ENCODE peak calls at places on chromosomes 11 and 22, in four cellular contexts. U, M, N and K are unnamed samples.

GRCh38 chr11:117914398-117914761 is 14.8 kb downstream of the TMPRSS13 start:
- DNase-seq in M (no peak), N (no peak), U (no peak), K (no peak)

GRCh38 chr22:20312396-20313191 is 7.3 kb downstream of the DGCR6L start:
- DNase-seq in N (no peak), U (peak), M (no peak), K (no peak)

GRCh38 chr22:32684148-32684821 is 117.2 kb upstream of the TIMP3 start:
- DNase-seq in M (peak), U (no peak), N (peak), K (no peak)

GRCh38 chr11:86119062-86119461 is 50.2 kb upstream of the PICALM start:
- DNase-seq in U (no peak), N (no peak), M (peak), K (peak)

GRCh38 chr22:24451162-24451561 is 23.8 kb downstream of the ADORA2A start:
- DNase-seq in U (no peak), N (no peak), M (no peak), K (no peak)

GRCh38 chr11:76802621-76803020 is 19.5 kb downstream of the TSKU start:
- DNase-seq in M (no peak), U (peak), N (no peak), K (no peak)

GRCh38 chr11:65262775-65263174 is 1.0 kb downstream of the POLA2 start:
- DNase-seq in N (no peak), M (no peak), U (no peak), K (no peak)

GRCh38 chr22:39661842-39662676 is 91.5 kb downstream of the CACNA1I start:
- DNase-seq in M (no peak), U (no peak), N (no peak), K (no peak)

GRCh38 chr11:105935791-105936190 is 86.2 kb downstream of the MSANTD4 start:
- DNase-seq in U (no peak), N (no peak), M (peak), K (no peak)

GRCh38 chr22:20438066-20438677 is 547 bp upstream of the SCARF2 start:
- DNase-seq in U (no peak), M (peak), N (no peak), K (no peak)

GRCh38 chr11:9264381-9265210 is 554 bp downstream of the DENND5A start:
- DNase-seq in N (peak), M (peak), U (peak), K (peak)

GRCh38 chr11:11996321-11997174 is 11.9 kb downstream of the DKK3 start:
- DNase-seq in M (no peak), U (no peak), N (no peak), K (no peak)

GRCh38 chr22:17501679-17502285 is 61.5 kb upstream of the SLC25A18 start:
- DNase-seq in U (no peak), N (peak), M (peak), K (peak)

GRCh38 chr11:57402188-57403066 is 12.0 kb upstream of the PRG2 start:
- DNase-seq in N (no peak), M (no peak), U (no peak), K (no peak)

GRCh38 chr11:68255526-68255925 is 16.2 kb downstream of the C11orf24 start:
- DNase-seq in N (no peak), U (no peak), M (no peak), K (no peak)

GRCh38 chr22:23218867-23219251 is 38.5 kb downstream of the BCR start:
- DNase-seq in M (peak), N (no peak), U (peak), K (no peak)

GRCh38 chr11:117417856-117418255 is 90.2 kb downstream of the CEP164 start:
- DNase-seq in U (no peak), N (no peak), M (no peak), K (no peak)

GRCh38 chr22:34812631-34813030 is 253.3 kb upstream of the ISX start:
- DNase-seq in U (no peak), N (no peak), M (no peak), K (peak)

GRCh38 chr11:32751381-32751780 is 43.1 kb downstream of the CCDC73 start:
- DNase-seq in M (no peak), N (no peak), U (no peak), K (no peak)

GRCh38 chr22:24445481-24446290 is 18.3 kb downstream of the ADORA2A start:
- DNase-seq in U (no peak), N (no peak), M (no peak), K (no peak)

GRCh38 chr11:134537296-134537695 is 125.3 kb upstream of the B3GAT1 start:
- DNase-seq in M (no peak), N (no peak), U (no peak), K (no peak)

GRCh38 chr22:33000342-33001280 is 57.6 kb downstream of the SYN3 start:
- DNase-seq in M (peak), U (no peak), N (peak), K (no peak)

GRCh38 chr22:50731811-50732624 is 6.0 kb upstream of the ACR start:
- DNase-seq in U (peak), N (peak), M (peak), K (no peak)

GRCh38 chr11:117584056-117584830 is 212.8 kb downstream of the DSCAML1 start:
- DNase-seq in M (no peak), U (no peak), N (peak), K (peak)

GRCh38 chr22:49650336-49651241 is 177.1 kb downstream of the BRD1 start:
- DNase-seq in U (no peak), N (no peak), M (no peak), K (no peak)

GRCh38 chr22:24471570-24471969 is 23.6 kb upstream of the UPB1 start:
- DNase-seq in N (peak), M (peak), U (no peak), K (no peak)

GRCh38 chr11:67415501-67416304 is at the start of gene CARNS1:
- DNase-seq in M (no peak), U (no peak), N (no peak), K (no peak)

GRCh38 chr11:63589000-63589399 is 25.2 kb downstream of the PLAAT3 start:
- DNase-seq in U (no peak), N (no peak), M (no peak), K (no peak)

GRCh38 chr22:50734986-50735738 is 2.8 kb upstream of the ACR start:
- DNase-seq in N (no peak), U (no peak), M (no peak), K (no peak)

GRCh38 chr11:841981-842369 is 354 bp downstream of the POLR2L start:
- DNase-seq in M (no peak), U (no peak), N (no peak), K (no peak)

GRCh38 chr11:102389253-102389652 is 42.2 kb downstream of the BIRC2 start:
- DNase-seq in N (no peak), U (no peak), M (no peak), K (peak)

GRCh38 chr22:49869855-49870712 is 16.4 kb downstream of the ZBED4 start:
- DNase-seq in M (no peak), U (no peak), N (no peak), K (no peak)

GRCh38 chr11:12746593-12747097 is 72.4 kb downstream of the TEAD1 start:
- DNase-seq in N (peak), M (peak), U (no peak), K (no peak)

GRCh38 chr11:26028294-26028954 is 303.5 kb upstream of the ANO3 start:
- DNase-seq in M (peak), N (peak), U (no peak), K (no peak)

GRCh38 chr22:46910624-46911023 is 148.2 kb downstream of the TBC1D22A start:
- DNase-seq in M (no peak), N (no peak), U (no peak), K (no peak)

GRCh38 chr22:46606886-46607285 is 13.3 kb upstream of the GRAMD4 start:
- DNase-seq in M (no peak), U (no peak), N (no peak), K (no peak)

DNA sequence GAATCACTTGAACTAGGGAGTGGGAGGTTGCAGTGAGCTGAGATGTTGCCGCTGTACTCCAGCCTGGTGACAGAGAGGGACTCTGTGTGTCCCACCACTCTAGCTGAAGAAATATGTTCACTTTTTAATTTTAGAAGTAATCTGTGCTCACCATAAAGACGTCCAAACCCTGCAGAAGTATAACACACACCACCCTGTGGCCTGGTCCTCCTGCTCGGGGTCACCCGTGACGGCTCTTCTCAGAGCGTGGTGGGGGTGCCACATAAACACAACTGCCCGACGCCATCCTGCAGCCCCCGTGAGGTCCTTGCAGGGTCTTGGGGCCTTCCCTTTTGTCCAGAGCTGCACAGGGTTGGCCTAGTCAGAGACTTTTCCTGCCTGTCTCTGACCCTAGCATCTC is 8.8 kb downstream of the PPIL2 start:
- DNase-seq in N (no peak), U (no peak), M (no peak), K (no peak)
- H3K4me3 ChIP-seq in N (no peak), U (no peak), M (no peak), K (no peak)

DNA sequence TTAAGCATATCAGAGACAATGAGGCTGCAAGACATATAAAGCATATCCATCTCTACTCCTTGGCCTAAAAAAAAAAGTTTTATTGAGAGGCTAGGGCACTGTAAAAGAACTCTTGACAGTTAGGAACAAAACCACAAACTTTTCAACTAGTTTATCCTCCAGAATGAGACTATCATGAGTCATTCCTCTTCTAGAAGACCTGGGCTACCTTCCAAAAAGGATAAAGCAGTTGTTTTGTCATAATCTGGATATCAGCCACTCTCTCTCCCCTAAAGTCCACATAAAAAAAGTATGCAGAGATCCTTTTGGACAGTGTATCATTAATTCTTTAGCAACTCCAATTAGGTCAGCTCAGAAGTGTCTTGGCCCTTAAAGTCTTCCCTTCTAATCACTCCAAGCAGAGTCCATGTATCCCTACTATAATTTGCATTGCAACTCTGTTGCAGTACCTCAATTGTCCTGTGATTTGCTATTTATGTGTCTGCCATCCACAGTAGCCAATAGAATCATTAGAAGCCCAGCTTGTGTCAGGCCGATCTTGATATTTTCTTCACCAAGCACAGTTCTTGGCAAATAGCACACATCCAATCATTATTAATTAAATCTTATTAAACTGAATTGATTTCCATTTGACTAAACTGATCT is 10.4 kb downstream of the OR51T1 start:
- DNase-seq in M (peak), N (peak), U (no peak), K (peak)
- TF ChIP-seq CTCF in M (peak), N (peak), U (no peak), K (peak)

GRCh38 chr22:21710156-21710555 is 25.4 kb downstream of the YPEL1 start:
- DNase-seq in U (no peak), M (no peak), N (no peak), K (no peak)
- H3K4me3 ChIP-seq in U (no peak), M (no peak), N (no peak), K (no peak)

DNA sequence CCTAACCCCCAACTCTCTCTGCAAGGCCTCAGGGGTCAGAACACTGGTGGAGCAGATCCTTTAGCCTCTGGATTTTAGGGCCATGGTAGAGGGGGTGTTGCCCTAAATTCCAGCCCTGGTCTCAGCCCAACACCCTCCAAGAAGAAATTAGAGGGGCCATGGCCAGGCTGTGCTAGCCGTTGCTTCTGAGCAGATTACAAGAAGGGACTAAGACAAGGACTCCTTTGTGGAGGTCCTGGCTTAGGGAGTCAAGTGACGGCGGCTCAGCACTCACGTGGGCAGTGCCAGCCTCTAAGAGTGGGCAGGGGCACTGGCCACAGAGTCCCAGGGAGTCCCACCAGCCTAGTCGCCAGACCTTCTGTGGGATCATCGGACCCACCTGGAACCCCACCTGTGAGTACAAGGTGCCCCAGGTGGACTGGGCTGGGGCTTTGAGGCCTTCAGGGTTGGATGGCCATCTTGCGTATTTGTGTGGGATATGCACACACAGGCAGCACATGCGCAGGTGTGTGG is at the start of gene BEST1:
- DNase-seq in M (no peak), U (no peak), N (no peak), K (no peak)
- TF ChIP-seq CTCF in M (no peak), U (no peak), N (no peak), K (no peak)

GRCh38 chr11:127225619-127226018 is 225.0 kb upstream of the KIRREL3 start:
- DNase-seq in N (no peak), M (no peak), U (no peak), K (no peak)
- H3K4me3 ChIP-seq in N (no peak), M (no peak), U (no peak), K (no peak)

DNA sequence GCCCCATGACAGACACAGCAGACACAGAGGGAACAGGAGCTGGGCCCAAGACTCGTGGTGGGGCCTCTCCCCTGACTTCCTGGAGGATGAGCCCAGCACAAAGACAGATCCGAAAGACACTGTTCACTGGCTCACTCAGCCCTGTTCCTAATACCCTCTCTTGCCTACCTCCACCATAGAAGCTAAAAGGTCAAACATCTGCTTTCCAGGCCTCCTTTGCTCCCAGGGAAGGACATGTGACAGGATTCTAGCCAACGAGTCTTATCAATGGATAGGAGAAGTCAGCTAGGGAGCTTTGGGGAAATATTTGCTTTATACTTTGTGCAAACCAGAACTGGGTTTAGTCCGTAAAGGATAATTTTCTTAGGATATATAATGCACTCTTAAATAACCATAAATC is 8.4 kb upstream of the CLMP start:
- DNase-seq in U (no peak), M (no peak), N (no peak), K (no peak)
- TF ChIP-seq CTCF in U (no peak), M (no peak), N (no peak), K (no peak)